ENCODE peak calls at places on chromosomes 4 and X, in six cellular contexts. E is stimulated activated CD8-positive, alpha-beta memory T cell treated with anti-CD3 and anti-CD28 coated beads, Interleukin-15, amount 100 ng/mL, for 4 hours; M is fibroblast of mammary gland; T is stimulated activated CD4-positive, alpha-beta T cell treated with anti-CD3 and anti-CD28 coated beads, Interleukin-12 subunit alpha, Interleukin-12 subunit beta, amount 100 ng/mL, for 24 hours; C is NCI-H2081; K is colonic mucosa. I is an unnamed sample.

GRCh38 chr4:36039031-36039430 is 205.3 kb downstream of the ARAP2 start:
- DNase-seq in C (no peak), T (no peak), M (no peak), K (peak; percentile 27), E (no peak), I (peak; percentile 32)

GRCh38 chr4:62670509-62670908 is 1470.4 kb downstream of the ADGRL3 start:
- DNase-seq in M (no peak), C (peak; percentile 23), E (no peak), T (no peak), K (no peak), I (no peak)

GRCh38 chr4:1240721-1241465 is 8.0 kb downstream of the CTBP1 start:
- DNase-seq in T (no peak), E (no peak), C (no peak), K (no peak), M (no peak), I (peak; percentile 19)

GRCh38 chr4:125891597-125892258 is 577.0 kb downstream of the FAT4 start:
- DNase-seq in M (peak; percentile 54), E (no peak), C (no peak), T (no peak), K (no peak), I (no peak)

GRCh38 chr4:153468587-153468986 is 2.4 kb downstream of the TMEM131L start:
- DNase-seq in K (no peak), C (no peak), E (no peak), M (no peak), T (no peak), I (no peak)

GRCh38 chr4:99300934-99301333 is 10.1 kb upstream of the ADH1A start:
- DNase-seq in C (peak; percentile 1), E (no peak), K (peak; percentile 71), M (peak; percentile 98), T (no peak), I (peak; percentile 66)

GRCh38 chrX:108209006-108209554 is 117.5 kb downstream of the ATG4A start:
- DNase-seq in M (no peak), C (no peak), K (no peak), E (no peak), T (no peak), I (no peak)

GRCh38 chr4:90950385-90950841 is 823.2 kb downstream of the CCSER1 start:
- DNase-seq in T (no peak), M (no peak), C (no peak), K (no peak), E (no peak), I (no peak)

GRCh38 chr4:31791666-31792065 is 1071.5 kb downstream of the PCDH7 start:
- DNase-seq in K (no peak), C (no peak), M (no peak), T (no peak), E (no peak), I (no peak)

GRCh38 chr4:169663894-169664293 is 43.5 kb downstream of the CLCN3 start:
- DNase-seq in K (no peak), M (peak; percentile 20), T (no peak), C (no peak), E (no peak), I (no peak)

I was measured in left colon.